ENCODE peak calls at places on chromosomes 1 and 21, in ten cellular contexts. S is body of pancreas, K is uterus, W is bronchial epithelial cell, G is skeletal muscle cell, I is right cardiac atrium, C is brain microvascular endothelial cell, M is kidney epithelial cell, H is neural progenitor cell, Y is gastrocnemius medialis. L is an unnamed sample.

GRCh38 chr1:70674981-70675685 is 264.1 kb downstream of the CTH start:
- DNase-seq in I (no peak), C (no peak), M (no peak), Y (no peak), H (no peak), S (no peak), K (no peak), W (no peak), G (no peak), L (no peak)

GRCh38 chr1:150575072-150575489 is 4.3 kb downstream of the MCL1 start:
- DNase-seq in W (peak), G (no peak), Y (no peak), C (no peak), M (no peak), S (no peak), K (no peak), I (no peak), H (no peak), L (no peak)

GRCh38 chr1:209646558-209646957 is 5.7 kb downstream of the LAMB3 start:
- DNase-seq in S (no peak), I (no peak), C (no peak), H (peak), Y (no peak), G (no peak), K (no peak), W (peak), M (no peak), L (no peak)

GRCh38 chr1:7856345-7856744 is 3.5 kb upstream of the UTS2 start:
- DNase-seq in G (no peak), Y (no peak), I (no peak), H (peak), S (no peak), C (peak), W (no peak), K (no peak), M (no peak), L (no peak)

GRCh38 chr1:64505232-64505943 is 35.5 kb downstream of the CACHD1 start:
- DNase-seq in C (no peak), W (no peak), G (no peak), K (peak), M (no peak), I (peak), H (peak), Y (peak), S (peak), L (no peak)

GRCh38 chr1:89873757-89874156 is 52.9 kb downstream of the LRRC8D start:
- DNase-seq in I (no peak), C (no peak), H (no peak), G (no peak), Y (no peak), M (no peak), K (no peak), S (no peak), W (peak), L (no peak)

GRCh38 chr1:229392936-229393335 is 41.0 kb downstream of the ACTA1 start:
- DNase-seq in S (no peak), G (no peak), M (no peak), W (no peak), H (no peak), I (no peak), K (no peak), C (no peak), Y (no peak), L (no peak)

GRCh38 chr1:227318852-227319607 is 738 bp upstream of the CDC42BPA start:
- DNase-seq in S (peak), M (no peak), H (peak), G (no peak), C (peak), Y (peak), K (peak), I (peak), W (peak), L (peak)

GRCh38 chr1:241518447-241519307 is 878 bp downstream of the FH start:
- DNase-seq in G (no peak), I (peak), W (peak), H (no peak), M (no peak), K (no peak), C (peak), S (peak), Y (no peak), L (no peak)

GRCh38 chr1:31588751-31589515 is 12.6 kb downstream of the TINAGL1 start:
- DNase-seq in K (peak), I (peak), G (no peak), Y (no peak), S (peak), C (no peak), W (no peak), H (peak), M (no peak), L (no peak)

GRCh38 chr1:43582162-43582566 is 51.5 kb downstream of the PTPRF start:
- DNase-seq in M (peak), K (peak), S (peak), W (peak), Y (no peak), I (no peak), G (peak), C (peak), H (peak), L (no peak)

GRCh38 chr1:93732514-93732913 is 50.9 kb upstream of the BCAR3 start:
- DNase-seq in M (no peak), Y (no peak), H (peak), G (no peak), K (no peak), I (no peak), W (no peak), S (no peak), C (no peak), L (no peak)

GRCh38 chr1:171172471-171172870 is 12.6 kb upstream of the FMO2 start:
- DNase-seq in W (peak), I (no peak), K (no peak), S (no peak), M (no peak), Y (no peak), C (no peak), G (no peak), H (no peak), L (no peak)

GRCh38 chr1:4307468-4307845 is 347.0 kb upstream of the AJAP1 start:
- DNase-seq in Y (no peak), M (no peak), S (no peak), G (no peak), C (no peak), H (no peak), W (no peak), I (no peak), K (no peak), L (no peak)

GRCh38 chr1:168692472-168692871 is 36.5 kb downstream of the DPT start:
- DNase-seq in C (no peak), W (no peak), I (no peak), G (no peak), S (no peak), K (no peak), Y (no peak), H (no peak), M (no peak), L (no peak)

GRCh38 chr1:180169641-180170155 is 15.0 kb downstream of the QSOX1 start:
- DNase-seq in Y (no peak), M (no peak), K (no peak), H (no peak), G (no peak), W (peak), S (no peak), C (no peak), I (no peak), L (no peak)

GRCh38 chr21:34884346-34884929 is 164.7 kb downstream of the RUNX1 start:
- DNase-seq in Y (no peak), M (no peak), W (no peak), G (no peak), S (no peak), C (no peak), I (no peak), K (no peak), H (no peak), L (no peak)
- H3K4me3 ChIP-seq in Y (peak), M (peak), W (peak), G (peak), S (no peak), C (peak), I (no peak), K (no peak), H (no peak), L (peak)

GRCh38 chr1:1599030-1599916 is 662 bp downstream of the FNDC10 start:
- DNase-seq in G (no peak), M (no peak), K (no peak), S (peak), W (no peak), H (peak), Y (no peak), C (no peak), I (no peak), L (no peak)
- H3K4me3 ChIP-seq in G (peak), M (no peak), K (no peak), S (no peak), W (peak), H (peak), Y (no peak), C (peak), I (peak), L (no peak)

DNA sequence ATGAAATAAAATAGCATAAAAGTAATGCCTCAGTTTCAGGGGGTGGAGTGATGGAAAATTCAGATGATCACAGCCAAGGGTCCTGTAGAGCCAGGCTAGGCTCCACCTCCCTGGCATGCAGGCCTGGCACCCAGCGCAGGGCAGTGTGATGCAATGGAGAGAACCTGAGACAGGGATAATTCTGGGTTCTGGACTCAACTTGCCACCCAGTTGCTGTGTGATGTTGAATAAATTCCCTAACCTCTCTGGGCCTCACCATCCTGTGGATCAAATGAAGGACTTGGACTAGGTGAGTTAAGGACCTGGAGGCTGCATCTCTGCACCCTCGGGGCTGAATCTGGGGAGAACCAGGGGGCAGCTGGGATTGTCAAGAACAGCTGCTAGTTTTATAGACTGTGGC is 17.0 kb downstream of the PADI2 start:
- DNase-seq in C (no peak), K (no peak), G (no peak), M (no peak), S (no peak), Y (no peak), I (no peak), W (no peak), H (no peak), L (no peak)
- H3K4me3 ChIP-seq in C (no peak), K (no peak), G (no peak), M (no peak), S (no peak), Y (no peak), I (no peak), W (no peak), H (no peak), L (no peak)

GRCh38 chr1:201326710-201327109 is 43.4 kb downstream of the PKP1 start:
- DNase-seq in C (no peak), K (no peak), M (no peak), I (no peak), G (no peak), H (no peak), Y (no peak), W (no peak), S (no peak), L (no peak)
- H3K4me3 ChIP-seq in C (no peak), K (no peak), M (no peak), I (no peak), G (no peak), H (no peak), Y (no peak), W (no peak), S (no peak), L (no peak)

GRCh38 chr1:100785399-100786082 is 66.0 kb downstream of the VCAM1 start:
- DNase-seq in M (no peak), I (peak), Y (no peak), C (peak), K (no peak), S (no peak), H (no peak), G (no peak), W (peak), L (no peak)
- H3K4me3 ChIP-seq in M (no peak), I (no peak), Y (no peak), C (no peak), K (no peak), S (no peak), H (no peak), G (no peak), W (no peak), L (no peak)

GRCh38 chr1:67446893-67447292 is 16.7 kb upstream of the SERBP1 start:
- DNase-seq in C (no peak), Y (no peak), S (no peak), G (no peak), M (no peak), I (no peak), W (no peak), K (no peak), H (no peak), L (no peak)

GRCh38 chr1:67437961-67438360 is 7.8 kb upstream of the SERBP1 start:
- DNase-seq in G (no peak), M (no peak), K (no peak), S (no peak), C (no peak), H (no peak), Y (no peak), I (no peak), W (no peak), L (no peak)

GRCh38 chr1:67439277-67440029 is 9.3 kb upstream of the SERBP1 start:
- DNase-seq in Y (no peak), W (no peak), K (no peak), S (no peak), I (no peak), G (no peak), C (peak), M (no peak), H (no peak), L (no peak)

GRCh38 chr1:67441183-67441582 is 11.0 kb upstream of the SERBP1 start:
- DNase-seq in C (peak), W (no peak), Y (peak), I (peak), K (peak), G (peak), H (no peak), S (peak), M (peak), L (peak)

DNA sequence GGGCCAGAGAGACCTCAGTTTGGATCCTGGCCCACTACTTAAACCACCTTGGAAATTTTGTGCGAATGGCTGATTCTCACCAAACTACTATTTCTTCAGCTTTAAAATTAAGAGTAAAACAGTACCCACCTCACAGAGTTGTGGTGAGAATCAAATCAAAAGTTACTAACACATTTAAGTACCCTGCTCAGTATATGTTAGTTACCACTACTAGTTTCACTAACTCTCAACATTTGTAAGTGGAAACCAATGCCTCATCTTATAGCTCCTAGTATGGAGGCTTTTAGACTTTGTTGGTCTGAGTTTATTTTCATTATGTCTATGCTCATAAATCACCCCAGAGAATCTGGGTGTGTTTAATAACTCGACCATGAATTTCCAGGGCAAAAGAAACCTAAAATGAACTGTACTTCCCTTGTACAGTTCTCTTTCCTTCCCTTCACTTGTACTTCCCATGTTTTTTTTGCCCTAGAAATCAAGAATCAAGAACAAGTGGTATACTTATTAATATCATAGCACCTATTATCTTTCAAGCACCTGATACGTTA is 11.6 kb upstream of the SERBP1 start:
- DNase-seq in Y (no peak), K (no peak), S (no peak), H (no peak), C (no peak), W (no peak), G (no peak), I (no peak), M (no peak), L (no peak)
- H3K4me3 ChIP-seq in Y (no peak), K (no peak), S (no peak), H (no peak), C (no peak), W (no peak), G (no peak), I (no peak), M (no peak), L (no peak)

GRCh38 chr1:10692401-10693021 is 103.9 kb downstream of the CASZ1 start:
- DNase-seq in K (no peak), G (no peak), H (peak), Y (no peak), M (no peak), I (peak), W (peak), S (peak), C (no peak), L (no peak)
- H3K4me3 ChIP-seq in K (no peak), G (no peak), H (no peak), Y (no peak), M (no peak), I (peak), W (no peak), S (no peak), C (no peak), L (no peak)